ENCODE peak calls at places on chromosome 11, in ten cellular contexts. W, R, K, Z, F, L, E, S, B and J are unnamed samples.

GRCh38 chr11:102157219-102157618 is 47.0 kb downstream of the YAP1 start:
- DNase-seq in W (no peak), R (no peak), K (peak), Z (peak), F (no peak), L (no peak), E (no peak), S (no peak), B (peak), J (peak)

GRCh38 chr11:11657101-11657935 is 35.5 kb upstream of the GALNT18 start:
- DNase-seq in W (no peak), R (no peak), K (no peak), Z (no peak), F (no peak), L (no peak), E (no peak), S (no peak), B (no peak), J (no peak)

GRCh38 chr11:2198621-2199365 is 27.2 kb upstream of the TH start:
- DNase-seq in W (no peak), R (no peak), K (peak), Z (no peak), F (no peak), L (no peak), E (no peak), S (no peak), B (no peak), J (no peak)

GRCh38 chr11:111655924-111656323 is 53.7 kb downstream of the SIK2 start:
- DNase-seq in W (no peak), R (no peak), K (no peak), Z (no peak), F (no peak), L (no peak), E (no peak), S (no peak), B (no peak), J (no peak)

GRCh38 chr11:95363710-95364109 is 132.7 kb upstream of the SESN3 start:
- DNase-seq in W (no peak), R (no peak), K (no peak), Z (no peak), F (no peak), L (no peak), E (peak), S (no peak), B (no peak), J (no peak)

GRCh38 chr11:43825217-43825816 is 55.3 kb upstream of the ALKBH3 start:
- DNase-seq in W (no peak), R (no peak), K (peak), Z (peak), F (no peak), L (no peak), E (peak), S (no peak), B (peak), J (peak)

GRCh38 chr11:87493516-87493915 is 455.8 kb downstream of the TMEM135 start:
- DNase-seq in W (no peak), R (no peak), K (peak), Z (no peak), F (no peak), L (no peak), E (no peak), S (no peak), B (no peak), J (no peak)

GRCh38 chr11:810040-810567 is 337 bp downstream of the RPLP2 start:
- DNase-seq in W (no peak), R (no peak), K (no peak), Z (no peak), F (no peak), L (no peak), E (no peak), S (no peak), B (no peak), J (no peak)

GRCh38 chr11:20213790-20214189 is 53.5 kb upstream of the DBX1 start:
- DNase-seq in W (no peak), R (no peak), K (no peak), Z (no peak), F (no peak), L (no peak), E (peak), S (no peak), B (no peak), J (no peak)

GRCh38 chr11:35066783-35067476 is 72.0 kb upstream of the CD44 start:
- DNase-seq in W (no peak), R (no peak), K (no peak), Z (no peak), F (no peak), L (no peak), E (no peak), S (no peak), B (no peak), J (no peak)